ENCODE peak calls at places on chromosomes 11 and 22, in eight cellular contexts. Q, I, L, G, K, W, C and V are unnamed samples.

GRCh38 chr11:43410394-43410793 is 51.7 kb downstream of the TTC17 start:
- DNase-seq in Q (no peak), I (no peak), L (no peak), G (no peak), K (no peak), W (no peak), C (no peak), V (no peak)

GRCh38 chr11:72813740-72814138 is 472 bp upstream of the ATG16L2 start:
- DNase-seq in Q (peak; percentile 56), I (peak; percentile 88), L (peak; percentile 85), G (no peak), K (peak; percentile 86), W (peak; percentile 95), C (no peak), V (peak; percentile 30)

GRCh38 chr22:38872831-38873248 is 824 bp upstream of the CBX6 start:
- DNase-seq in Q (no peak), I (peak; percentile 76), L (peak; percentile 51), G (peak; percentile 35), K (peak; percentile 78), W (peak; percentile 91), C (peak; percentile 33), V (peak; percentile 8)

GRCh38 chr22:37904572-37905533 is 1.2 kb upstream of the MICALL1 start:
- DNase-seq in Q (no peak), I (peak; percentile 29), L (peak; percentile 65), G (peak; percentile 96), K (peak; percentile 63), W (peak; percentile 90), C (peak; percentile 98), V (peak; percentile 96)

GRCh38 chr22:24725736-24726135 is 48.8 kb downstream of the PIWIL3 start:
- DNase-seq in Q (no peak), I (no peak), L (no peak), G (no peak), K (no peak), W (no peak), C (no peak), V (no peak)

GRCh38 chr11:116602637-116602942 is 170.2 kb downstream of the BUD13 start:
- DNase-seq in Q (no peak), I (no peak), L (no peak), G (no peak), K (no peak), W (peak; percentile 15), C (no peak), V (no peak)

GRCh38 chr11:70471254-70471653 is 72.9 kb downstream of the CTTN start:
- DNase-seq in Q (no peak), I (no peak), L (no peak), G (peak; percentile 70), K (no peak), W (no peak), C (no peak), V (peak; percentile 14)

GRCh38 chr11:44453213-44453612 is 112.2 kb upstream of the CD82 start:
- DNase-seq in Q (no peak), I (no peak), L (no peak), G (peak; percentile 29), K (no peak), W (peak; percentile 74), C (no peak), V (no peak)

GRCh38 chr11:94638902-94639373 is 71.8 kb downstream of the PIWIL4 start:
- DNase-seq in Q (no peak), I (no peak), L (no peak), G (peak; percentile 73), K (no peak), W (no peak), C (no peak), V (peak; percentile 31)

GRCh38 chr22:44245438-44245837 is 64.7 kb downstream of the PARVG start:
- DNase-seq in Q (no peak), I (peak; percentile 49), L (peak; percentile 3), G (no peak), K (no peak), W (peak; percentile 79), C (no peak), V (no peak)

GRCh38 chr22:38314992-38315800 is 2.0 kb downstream of the CSNK1E start:
- DNase-seq in Q (no peak), I (no peak), L (peak; percentile 36), G (no peak), K (peak; percentile 56), W (peak; percentile 90), C (no peak), V (no peak)

GRCh38 chr11:15489281-15489680 is 374.6 kb downstream of the INSC start:
- DNase-seq in Q (no peak), I (no peak), L (no peak), G (no peak), K (no peak), W (no peak), C (no peak), V (no peak)

GRCh38 chr11:15493066-15493465 is 378.3 kb downstream of the INSC start:
- DNase-seq in Q (no peak), I (no peak), L (no peak), G (peak; percentile 33), K (no peak), W (no peak), C (peak; percentile 73), V (no peak)

GRCh38 chr11:15493921-15494630 is 379.4 kb downstream of the INSC start:
- DNase-seq in Q (no peak), I (no peak), L (peak; percentile 26), G (no peak), K (no peak), W (no peak), C (peak; percentile 47), V (no peak)

GRCh38 chr11:15485432-15485831 is 370.7 kb downstream of the INSC start:
- DNase-seq in Q (no peak), I (no peak), L (no peak), G (no peak), K (no peak), W (no peak), C (no peak), V (no peak)

DNA sequence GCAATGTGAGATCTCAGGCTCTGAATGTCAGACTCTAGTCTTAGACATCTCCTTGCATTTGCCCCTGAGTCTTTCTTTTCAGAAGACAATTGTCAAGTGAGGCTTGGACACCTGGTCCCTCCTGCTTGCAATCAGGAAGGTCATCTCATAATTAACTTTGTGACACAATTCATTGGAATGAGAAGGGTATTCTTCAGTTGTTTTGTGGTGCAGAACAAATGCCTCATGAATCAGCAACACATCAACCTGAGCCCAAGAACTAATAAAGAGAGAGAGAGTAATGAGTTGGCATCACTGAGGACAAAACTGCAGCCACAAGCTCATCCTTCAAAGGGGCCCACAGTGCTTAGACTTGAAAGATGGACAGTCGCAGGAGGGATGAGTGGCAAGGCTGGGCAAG is 375.8 kb downstream of the INSC start:
- DNase-seq in Q (no peak), I (no peak), L (no peak), G (no peak), K (no peak), W (no peak), C (no peak), V (no peak)
- TF ChIP-seq CTCF in Q (no peak), I (no peak), L (no peak), G (no peak), K (no peak), W (no peak), C (no peak), V (no peak)

GRCh38 chr11:107669893-107670601 is 41.8 kb downstream of the SLN start:
- DNase-seq in Q (no peak), I (no peak), L (no peak), G (no peak), K (no peak), W (no peak), C (no peak), V (no peak)
- TF ChIP-seq CTCF in Q (no peak), I (no peak), L (no peak), G (no peak), K (no peak), W (no peak), C (no peak), V (no peak)

DNA sequence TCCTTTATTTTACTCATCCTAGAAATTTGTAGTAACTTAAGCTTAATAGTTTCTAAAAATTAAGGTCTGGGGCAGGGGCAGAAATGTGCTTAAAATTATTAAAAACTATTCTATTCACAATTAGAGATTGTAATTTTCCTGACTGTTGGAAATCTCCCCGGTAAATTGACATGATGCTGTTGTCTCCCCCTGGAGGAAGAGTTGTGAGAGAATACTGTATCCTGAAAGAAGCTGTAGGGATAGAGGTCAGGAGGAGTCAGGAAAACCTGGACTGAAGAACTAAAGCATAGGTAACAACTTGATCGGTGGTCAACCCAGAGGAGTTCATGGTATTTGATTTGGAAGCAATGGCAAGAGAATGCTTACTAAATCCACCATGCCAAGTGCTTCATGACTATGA is 16.2 kb upstream of the ESAM start:
- DNase-seq in Q (no peak), I (no peak), L (no peak), G (no peak), K (no peak), W (no peak), C (no peak), V (no peak)
- TF ChIP-seq CTCF in Q (no peak), I (peak; percentile 20), L (no peak), G (no peak), K (no peak), W (no peak), C (peak; percentile 23), V (peak; percentile 54)

DNA sequence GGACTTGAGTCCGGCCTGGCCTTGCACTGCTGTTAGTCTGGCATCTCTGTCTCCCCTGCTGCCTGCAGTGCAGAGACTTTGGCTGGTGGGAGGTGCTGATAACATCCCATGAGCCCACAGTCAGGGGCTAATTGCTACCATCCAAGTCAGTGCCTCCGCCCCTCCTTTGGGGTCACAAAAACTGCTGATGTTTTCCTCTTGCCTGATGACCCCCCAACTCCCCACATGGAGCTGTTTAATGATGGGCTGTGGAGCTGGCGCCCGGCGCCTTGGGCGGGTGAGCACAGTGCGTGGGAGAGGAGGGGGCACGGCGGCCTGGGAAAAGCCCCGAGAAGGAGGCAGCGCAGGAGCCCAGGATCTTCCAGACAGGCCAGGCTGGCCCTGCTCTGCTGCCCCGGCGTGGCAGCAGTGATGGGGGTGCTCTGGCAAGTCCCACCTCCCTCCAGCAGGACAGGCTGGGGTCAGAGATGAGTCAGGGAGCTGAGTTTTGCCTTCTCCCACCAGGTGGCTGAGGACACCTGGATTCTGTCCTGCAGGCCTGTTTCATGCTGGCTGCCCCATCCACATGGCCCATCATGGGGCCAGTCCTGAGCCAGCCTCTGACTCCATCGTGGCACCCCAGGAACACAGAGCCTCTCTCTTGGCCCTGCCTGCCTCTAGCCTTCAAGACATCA is 43.8 kb downstream of the NECTIN1 start:
- DNase-seq in Q (no peak), I (no peak), L (no peak), G (no peak), K (no peak), W (no peak), C (no peak), V (no peak)
- TF ChIP-seq CTCF in Q (no peak), I (no peak), L (no peak), G (no peak), K (no peak), W (no peak), C (no peak), V (no peak)

DNA sequence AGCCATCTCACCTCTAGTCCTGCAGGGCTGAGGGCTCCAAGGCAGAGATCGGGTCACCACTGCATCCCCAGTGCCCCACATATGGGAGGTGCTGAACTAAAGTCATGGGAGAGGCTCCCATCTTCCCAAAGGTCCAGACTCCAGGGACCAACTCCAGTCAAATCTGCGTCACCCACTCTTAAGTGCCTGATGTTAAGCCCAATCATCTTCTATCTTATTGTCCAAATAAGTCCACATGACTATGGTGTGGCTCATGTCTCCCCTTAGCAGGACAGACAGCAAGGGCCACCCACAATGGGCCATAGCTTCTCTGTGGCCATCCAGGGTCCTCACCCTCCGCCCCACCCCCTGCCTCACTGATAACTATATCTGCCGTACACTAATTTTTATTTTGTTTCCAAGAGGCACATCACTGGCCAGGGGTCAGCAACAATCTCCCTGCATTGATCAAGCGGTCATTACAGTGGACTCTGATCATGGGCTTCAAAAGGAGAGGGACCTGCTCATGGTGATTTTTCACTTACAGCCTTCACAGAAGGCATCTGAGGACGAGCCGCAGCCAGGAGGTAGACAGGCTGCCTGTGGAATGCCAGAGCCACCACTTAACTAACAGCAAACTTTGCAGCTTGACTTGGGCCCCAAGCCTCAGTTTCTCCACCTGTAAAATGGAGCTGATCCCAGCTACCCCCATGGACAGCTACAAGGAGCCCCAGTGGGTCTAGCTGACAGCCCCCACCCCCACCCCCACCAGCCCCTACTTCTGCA is 23.3 kb downstream of the MYH9 start:
- DNase-seq in Q (no peak), I (no peak), L (no peak), G (no peak), K (no peak), W (no peak), C (no peak), V (no peak)
- TF ChIP-seq CTCF in Q (no peak), I (no peak), L (no peak), G (no peak), K (no peak), W (no peak), C (no peak), V (no peak)